ENCODE peak calls at places on chromosomes 5 and 9, in six cellular contexts. L, T, W, K, Y and O are unnamed samples.

GRCh38 chr9:126373241-126373640 is 46.6 kb downstream of the MVB12B start:
- DNase-seq in L (no peak), T (no peak), W (no peak), K (peak), Y (peak), O (no peak)

GRCh38 chr9:33416996-33417395 is 14.6 kb upstream of the AQP7 start:
- DNase-seq in L (no peak), T (peak), W (no peak), K (no peak), Y (no peak), O (no peak)

GRCh38 chr9:135294826-135295225 is 184.8 kb upstream of the PPP1R26 start:
- DNase-seq in L (peak), T (no peak), W (no peak), K (no peak), Y (no peak), O (no peak)

GRCh38 chr9:127812936-127813675 is 10.4 kb downstream of the FPGS start:
- DNase-seq in L (no peak), T (no peak), W (no peak), K (no peak), Y (no peak), O (no peak)

GRCh38 chr5:56852228-56853000 is 37.1 kb downstream of the MAP3K1 start:
- DNase-seq in L (no peak), T (no peak), W (no peak), K (no peak), Y (no peak), O (no peak)

GRCh38 chr5:126987271-126987899 is 43.0 kb downstream of the MARCHF3 start:
- DNase-seq in L (no peak), T (no peak), W (no peak), K (no peak), Y (no peak), O (no peak)

GRCh38 chr9:69122391-69123141 is 51.5 kb upstream of the TJP2 start:
- DNase-seq in L (no peak), T (no peak), W (no peak), K (peak), Y (no peak), O (peak)

GRCh38 chr5:113343343-113343742 is 91.4 kb downstream of the TSSK1B start:
- DNase-seq in L (no peak), T (no peak), W (no peak), K (no peak), Y (no peak), O (no peak)

GRCh38 chr5:111626473-111627166 is 114.3 kb upstream of the STARD4 start:
- DNase-seq in L (peak), T (no peak), W (no peak), K (no peak), Y (no peak), O (peak)